ENCODE peak calls at places on chromosomes 1 and 21, in five cellular contexts. H, W, X, C and T are unnamed samples. For H3K4me1 and H3K9me3, the result is how much of the 10 kb centered on the place peaks cover.

GRCh38 chr1:23638188-23638619 is 53.4 kb upstream of the RPL11 start:
- DNase-seq in C (no peak), W (no peak), H (peak), X (peak), T (no peak)

GRCh38 chr1:82972841-82973553 is 1025.9 kb downstream of the TTLL7 start:
- DNase-seq in X (no peak), H (no peak), W (peak), C (no peak), T (no peak)

GRCh38 chr21:36792505-36792967 is 93.6 kb downstream of the SIM2 start:
- DNase-seq in W (no peak), H (no peak), X (peak), C (no peak), T (no peak)

GRCh38 chr1:2528966-2529750 is 905 bp downstream of the HES5 start:
- DNase-seq in C (no peak), H (no peak), X (peak), W (no peak), T (no peak)

GRCh38 chr1:29879217-29879616 is 642.9 kb downstream of the PTPRU start:
- DNase-seq in H (no peak), C (no peak), W (no peak), X (no peak), T (no peak)

GRCh38 chr1:24121406-24121805 is 9.5 kb upstream of the MYOM3 start:
- DNase-seq in H (no peak), X (no peak), C (no peak), W (no peak), T (no peak)

GRCh38 chr1:178541396-178541795 is 28.5 kb downstream of the TEX35 start:
- DNase-seq in H (no peak), W (no peak), C (no peak), X (no peak), T (no peak)

GRCh38 chr1:154423303-154423987 is 18.3 kb downstream of the IL6R start:
- DNase-seq in H (no peak), W (no peak), C (no peak), X (peak), T (no peak)

GRCh38 chr1:164937297-164937696 is 378.3 kb downstream of the PBX1 start:
- DNase-seq in X (no peak), H (no peak), C (no peak), W (no peak), T (no peak)

GRCh38 chr1:43776043-43776761 is 68.9 kb downstream of the ST3GAL3 start:
- DNase-seq in W (no peak), H (no peak), X (peak), C (no peak), T (no peak)

GRCh38 chr1:28248273-28249012 is 10.9 kb upstream of the SESN2 start:
- DNase-seq in H (peak), W (peak), C (peak), X (peak), T (peak)
- H3K4me1 ChIP-seq in H (half or more), W (under half), C (under half), X (under half), T (half or more)

DNA sequence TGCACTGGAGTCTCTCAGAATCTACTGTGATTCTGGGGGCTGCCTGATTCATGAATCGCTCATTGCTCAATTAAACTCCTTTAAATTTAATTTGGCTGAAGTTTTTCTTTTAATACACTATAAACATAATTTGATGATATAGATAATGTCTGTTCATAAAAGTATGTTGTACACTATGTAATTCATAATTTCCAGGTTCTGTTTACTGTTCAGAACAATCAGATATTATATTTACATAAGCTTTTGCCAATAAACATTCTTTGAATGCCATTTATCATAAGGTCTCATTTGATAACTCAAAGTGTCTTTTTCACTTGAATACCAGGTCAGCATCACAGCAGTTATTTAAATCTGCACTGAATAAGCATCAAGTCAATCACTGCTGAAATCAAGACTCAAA is 39.6 kb downstream of the PIGK start:
- DNase-seq in X (no peak), C (no peak), W (no peak), H (no peak), T (no peak)
- H3K9me3 ChIP-seq in X (under half), C (under half), W (under half), H (under half), T (under half)

GRCh38 chr1:39157304-39157703 is 47.2 kb upstream of the MACF1 start:
- DNase-seq in W (no peak), C (no peak), H (no peak), X (no peak), T (no peak)

GRCh38 chr1:39163469-39163868 is 41.0 kb upstream of the MACF1 start:
- DNase-seq in H (no peak), C (no peak), X (no peak), W (no peak), T (no peak)

GRCh38 chr1:39158330-39159086 is 46.0 kb upstream of the MACF1 start:
- DNase-seq in C (no peak), W (peak), X (peak), H (no peak), T (no peak)

GRCh38 chr1:39159224-39160036 is 45.1 kb upstream of the MACF1 start:
- DNase-seq in C (no peak), H (no peak), X (no peak), W (no peak), T (no peak)

GRCh38 chr1:39160703-39161102 is 43.8 kb upstream of the MACF1 start:
- DNase-seq in H (no peak), W (no peak), X (no peak), C (no peak), T (no peak)
- H3K27ac ChIP-seq in H (no peak), W (peak), X (peak), C (no peak), T (no peak)

GRCh38 chr21:42644223-42645208 is 8.9 kb upstream of the PDE9A start:
- DNase-seq in H (no peak), X (peak), W (no peak), C (no peak), T (no peak)

GRCh38 chr21:42640486-42640885 is 12.9 kb upstream of the PDE9A start:
- DNase-seq in C (no peak), W (no peak), X (no peak), H (no peak), T (no peak)

GRCh38 chr21:42642219-42642745 is 11.1 kb upstream of the PDE9A start:
- DNase-seq in H (no peak), W (no peak), X (no peak), C (no peak), T (no peak)

GRCh38 chr21:42639646-42640152 is 13.7 kb upstream of the PDE9A start:
- DNase-seq in C (no peak), H (no peak), W (no peak), X (no peak), T (no peak)

GRCh38 chr21:42641311-42642218 is 11.9 kb upstream of the PDE9A start:
- DNase-seq in C (no peak), W (no peak), X (peak), H (no peak), T (no peak)
- H3K4me1 ChIP-seq in C (under half), W (under half), X (under half), H (under half), T (under half)